ENCODE peak calls at places on chromosomes 5 and 9, in nine cellular contexts. One of them, this sample, is unnamed.

GRCh38 chr5:105840800-105841199 is 1829.9 kb downstream of the EFNA5 start:
- DNase-seq in left lung: no peak
- DNase-seq in AG04450: no peak
- DNase-seq in HCT116: no peak
- DNase-seq in mammary epithelial cell: no peak
- DNase-seq in foreskin keratinocyte: no peak
- DNase-seq in left ventricle myocardium inferior: no peak
- DNase-seq in IMR-90: no peak
- DNase-seq in Peyer's patch: no peak
- DNase-seq in this sample: no peak

GRCh38 chr5:62199792-62200716 is 106.0 kb upstream of the KIF2A start:
- DNase-seq in Peyer's patch: no peak
- DNase-seq in HCT116: no peak
- DNase-seq in left ventricle myocardium inferior: no peak
- DNase-seq in foreskin keratinocyte: no peak
- DNase-seq in IMR-90: no peak
- DNase-seq in mammary epithelial cell: no peak
- DNase-seq in AG04450: no peak
- DNase-seq in left lung: no peak
- DNase-seq in this sample: no peak

GRCh38 chr5:81800797-81801196 is 49.9 kb upstream of the SSBP2 start:
- DNase-seq in Peyer's patch: no peak
- DNase-seq in AG04450: no peak
- DNase-seq in mammary epithelial cell: no peak
- DNase-seq in left lung: no peak
- DNase-seq in left ventricle myocardium inferior: no peak
- DNase-seq in foreskin keratinocyte: no peak
- DNase-seq in HCT116: no peak
- DNase-seq in IMR-90: no peak
- DNase-seq in this sample: no peak

GRCh38 chr9:134637696-134638502 is 3.7 kb upstream of the COL5A1 start:
- DNase-seq in AG04450: no peak
- DNase-seq in Peyer's patch: no peak
- DNase-seq in left lung: peak
- DNase-seq in left ventricle myocardium inferior: no peak
- DNase-seq in HCT116: no peak
- DNase-seq in mammary epithelial cell: no peak
- DNase-seq in foreskin keratinocyte: no peak
- DNase-seq in IMR-90: no peak
- DNase-seq in this sample: no peak

GRCh38 chr9:111533099-111533785 is 8.3 kb downstream of the ZNF483 start:
- DNase-seq in mammary epithelial cell: no peak
- DNase-seq in Peyer's patch: no peak
- DNase-seq in IMR-90: peak
- DNase-seq in AG04450: no peak
- DNase-seq in left lung: no peak
- DNase-seq in foreskin keratinocyte: no peak
- DNase-seq in left ventricle myocardium inferior: no peak
- DNase-seq in HCT116: no peak
- DNase-seq in this sample: no peak

GRCh38 chr5:133675376-133676154 is 63.2 kb upstream of the FSTL4 start:
- DNase-seq in Peyer's patch: no peak
- DNase-seq in left ventricle myocardium inferior: no peak
- DNase-seq in HCT116: no peak
- DNase-seq in foreskin keratinocyte: no peak
- DNase-seq in left lung: no peak
- DNase-seq in AG04450: no peak
- DNase-seq in IMR-90: no peak
- DNase-seq in mammary epithelial cell: no peak
- DNase-seq in this sample: no peak

GRCh38 chr9:110255064-110255416 is 1.3 kb downstream of the TXN start:
- DNase-seq in HCT116: no peak
- DNase-seq in IMR-90: no peak
- DNase-seq in foreskin keratinocyte: no peak
- DNase-seq in Peyer's patch: no peak
- DNase-seq in AG04450: no peak
- DNase-seq in left lung: peak
- DNase-seq in mammary epithelial cell: no peak
- DNase-seq in left ventricle myocardium inferior: no peak
- DNase-seq in this sample: no peak

GRCh38 chr9:31089822-31090221 is 1294.6 kb upstream of the ACO1 start:
- DNase-seq in mammary epithelial cell: peak
- DNase-seq in foreskin keratinocyte: peak
- DNase-seq in HCT116: no peak
- DNase-seq in left ventricle myocardium inferior: no peak
- DNase-seq in AG04450: no peak
- DNase-seq in IMR-90: peak
- DNase-seq in left lung: no peak
- DNase-seq in Peyer's patch: no peak
- DNase-seq in this sample: no peak

GRCh38 chr9:113564804-113565237 is 101.3 kb downstream of the RGS3 start:
- DNase-seq in left lung: peak
- DNase-seq in HCT116: no peak
- DNase-seq in mammary epithelial cell: peak
- DNase-seq in AG04450: no peak
- DNase-seq in Peyer's patch: no peak
- DNase-seq in IMR-90: peak
- DNase-seq in left ventricle myocardium inferior: peak
- DNase-seq in foreskin keratinocyte: no peak
- DNase-seq in this sample: no peak

GRCh38 chr9:127570533-127571111 is 41.5 kb upstream of the STXBP1 start:
- DNase-seq in foreskin keratinocyte: no peak
- DNase-seq in HCT116: no peak
- DNase-seq in mammary epithelial cell: no peak
- DNase-seq in left ventricle myocardium inferior: no peak
- DNase-seq in IMR-90: no peak
- DNase-seq in AG04450: no peak
- DNase-seq in Peyer's patch: no peak
- DNase-seq in left lung: no peak
- DNase-seq in this sample: no peak

GRCh38 chr5:119318256-119318914 is 37.4 kb upstream of the TNFAIP8 start:
- DNase-seq in left lung: no peak
- DNase-seq in mammary epithelial cell: peak
- DNase-seq in Peyer's patch: peak
- DNase-seq in left ventricle myocardium inferior: no peak
- DNase-seq in IMR-90: no peak
- DNase-seq in AG04450: no peak
- DNase-seq in HCT116: no peak
- DNase-seq in foreskin keratinocyte: no peak
- DNase-seq in this sample: peak

GRCh38 chr5:146561711-146562110 is 45.7 kb upstream of the GPR151 start:
- DNase-seq in AG04450: no peak
- DNase-seq in IMR-90: no peak
- DNase-seq in HCT116: no peak
- DNase-seq in Peyer's patch: no peak
- DNase-seq in foreskin keratinocyte: no peak
- DNase-seq in mammary epithelial cell: no peak
- DNase-seq in left lung: no peak
- DNase-seq in left ventricle myocardium inferior: no peak
- DNase-seq in this sample: no peak

GRCh38 chr5:175627037-175627436 is 30.8 kb upstream of the HRH2 start:
- DNase-seq in mammary epithelial cell: no peak
- DNase-seq in IMR-90: no peak
- DNase-seq in foreskin keratinocyte: no peak
- DNase-seq in HCT116: no peak
- DNase-seq in Peyer's patch: no peak
- DNase-seq in left ventricle myocardium inferior: no peak
- DNase-seq in left lung: no peak
- DNase-seq in AG04450: no peak
- DNase-seq in this sample: no peak

GRCh38 chr9:13090588-13090987 is 188.9 kb downstream of the MPDZ start:
- DNase-seq in HCT116: no peak
- DNase-seq in left ventricle myocardium inferior: no peak
- DNase-seq in mammary epithelial cell: no peak
- DNase-seq in IMR-90: no peak
- DNase-seq in foreskin keratinocyte: no peak
- DNase-seq in left lung: no peak
- DNase-seq in AG04450: no peak
- DNase-seq in Peyer's patch: no peak
- DNase-seq in this sample: no peak

GRCh38 chr5:139402561-139403158 is 1.2 kb downstream of the SPATA24 start:
- DNase-seq in foreskin keratinocyte: no peak
- DNase-seq in left lung: no peak
- DNase-seq in HCT116: peak
- DNase-seq in Peyer's patch: no peak
- DNase-seq in mammary epithelial cell: peak
- DNase-seq in left ventricle myocardium inferior: no peak
- DNase-seq in IMR-90: no peak
- DNase-seq in AG04450: no peak
- DNase-seq in this sample: peak

GRCh38 chr5:153050496-153051179 is 439.8 kb upstream of the GRIA1 start:
- DNase-seq in left ventricle myocardium inferior: no peak
- DNase-seq in left lung: no peak
- DNase-seq in HCT116: no peak
- DNase-seq in foreskin keratinocyte: peak
- DNase-seq in Peyer's patch: no peak
- DNase-seq in mammary epithelial cell: peak
- DNase-seq in IMR-90: no peak
- DNase-seq in AG04450: no peak
- DNase-seq in this sample: no peak

GRCh38 chr5:10201223-10201868 is 48.3 kb downstream of the ATPSCKMT start:
- DNase-seq in left ventricle myocardium inferior: no peak
- DNase-seq in mammary epithelial cell: no peak
- DNase-seq in HCT116: no peak
- DNase-seq in Peyer's patch: no peak
- DNase-seq in AG04450: no peak
- DNase-seq in left lung: no peak
- DNase-seq in foreskin keratinocyte: no peak
- DNase-seq in IMR-90: peak
- DNase-seq in this sample: no peak

GRCh38 chr5:142006363-142007236 is 6.2 kb downstream of the GNPDA1 start:
- DNase-seq in left ventricle myocardium inferior: no peak
- DNase-seq in IMR-90: no peak
- DNase-seq in mammary epithelial cell: no peak
- DNase-seq in Peyer's patch: no peak
- DNase-seq in HCT116: no peak
- DNase-seq in AG04450: no peak
- DNase-seq in foreskin keratinocyte: no peak
- DNase-seq in left lung: no peak
- DNase-seq in this sample: no peak

GRCh38 chr5:54217826-54218503 is 92.4 kb downstream of the ARL15 start:
- DNase-seq in AG04450: peak
- DNase-seq in left ventricle myocardium inferior: no peak
- DNase-seq in IMR-90: peak
- DNase-seq in left lung: no peak
- DNase-seq in mammary epithelial cell: peak
- DNase-seq in HCT116: peak
- DNase-seq in foreskin keratinocyte: no peak
- DNase-seq in Peyer's patch: no peak
- DNase-seq in this sample: peak

GRCh38 chr9:124309665-124310064 is 51.9 kb downstream of the NEK6 start:
- DNase-seq in left lung: no peak
- DNase-seq in mammary epithelial cell: peak
- DNase-seq in IMR-90: peak
- DNase-seq in HCT116: peak
- DNase-seq in foreskin keratinocyte: peak
- DNase-seq in AG04450: peak
- DNase-seq in left ventricle myocardium inferior: no peak
- DNase-seq in Peyer's patch: no peak
- DNase-seq in this sample: peak

GRCh38 chr5:173970878-173971650 is 17.9 kb upstream of the C5orf47 start:
- DNase-seq in mammary epithelial cell: no peak
- DNase-seq in foreskin keratinocyte: no peak
- DNase-seq in AG04450: no peak
- DNase-seq in HCT116: no peak
- DNase-seq in IMR-90: no peak
- DNase-seq in Peyer's patch: no peak
- DNase-seq in left ventricle myocardium inferior: no peak
- DNase-seq in left lung: no peak
- DNase-seq in this sample: peak
- H3K27ac ChIP-seq in mammary epithelial cell: no peak
- H3K27ac ChIP-seq in foreskin keratinocyte: no peak
- H3K27ac ChIP-seq in AG04450: no peak
- H3K27ac ChIP-seq in HCT116: no peak
- H3K27ac ChIP-seq in IMR-90: no peak
- H3K27ac ChIP-seq in Peyer's patch: no peak
- H3K27ac ChIP-seq in left ventricle myocardium inferior: peak
- H3K27ac ChIP-seq in left lung: no peak
- H3K27ac ChIP-seq in this sample: peak

GRCh38 chr5:177350776-177351391 is 584 bp downstream of the LMAN2 start:
- DNase-seq in Peyer's patch: no peak
- DNase-seq in AG04450: no peak
- DNase-seq in IMR-90: no peak
- DNase-seq in HCT116: no peak
- DNase-seq in left ventricle myocardium inferior: no peak
- DNase-seq in foreskin keratinocyte: no peak
- DNase-seq in mammary epithelial cell: no peak
- DNase-seq in left lung: no peak
- DNase-seq in this sample: no peak
- H3K27ac ChIP-seq in Peyer's patch: peak
- H3K27ac ChIP-seq in AG04450: peak
- H3K27ac ChIP-seq in IMR-90: peak
- H3K27ac ChIP-seq in HCT116: peak
- H3K27ac ChIP-seq in left ventricle myocardium inferior: peak
- H3K27ac ChIP-seq in foreskin keratinocyte: peak
- H3K27ac ChIP-seq in mammary epithelial cell: peak
- H3K27ac ChIP-seq in left lung: peak
- H3K27ac ChIP-seq in this sample: peak

DNA sequence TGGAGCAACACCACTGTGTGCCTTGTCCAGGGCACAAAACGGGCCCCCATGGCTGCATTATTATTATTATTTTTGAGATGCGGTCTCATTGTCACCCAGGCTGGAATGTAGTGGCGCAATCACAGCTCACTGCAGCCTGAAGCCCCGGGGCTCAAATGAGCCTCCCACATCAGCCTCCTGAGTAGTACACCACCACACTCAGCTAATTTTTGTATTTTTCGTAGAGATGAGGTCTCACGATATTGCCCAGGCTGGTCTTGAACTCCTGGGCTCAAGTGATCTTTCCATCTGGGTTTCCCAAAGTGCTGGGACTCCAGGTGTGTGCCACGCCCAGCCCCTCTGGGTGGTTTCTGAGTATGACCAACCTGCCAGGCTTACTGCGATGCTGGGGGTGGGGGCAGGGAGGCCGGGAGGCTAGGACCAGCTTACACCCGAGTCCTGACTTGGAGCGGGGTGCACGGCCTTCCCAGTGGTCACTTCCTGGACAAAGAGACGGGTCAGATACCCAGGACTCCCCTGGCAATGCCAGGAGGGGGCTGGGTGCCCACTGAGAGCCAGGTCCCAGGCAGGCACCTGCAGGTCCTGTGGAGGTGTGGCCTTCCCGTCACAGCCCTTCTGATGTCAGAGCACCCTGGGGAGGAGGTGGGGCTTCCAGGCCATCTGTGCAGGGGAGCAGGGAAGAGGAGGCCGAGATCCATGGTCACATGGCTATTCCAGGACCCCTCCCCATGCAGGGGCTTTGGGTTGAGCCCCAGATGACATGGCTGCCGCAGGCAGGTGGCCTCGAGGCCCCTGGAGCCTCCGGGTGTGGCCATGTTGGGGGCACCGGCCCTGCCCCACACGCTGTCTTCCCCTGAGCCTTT is 8.3 kb upstream of the NRARP start:
- DNase-seq in left ventricle myocardium inferior: peak
- DNase-seq in Peyer's patch: no peak
- DNase-seq in IMR-90: no peak
- DNase-seq in AG04450: no peak
- DNase-seq in mammary epithelial cell: peak
- DNase-seq in foreskin keratinocyte: no peak
- DNase-seq in left lung: no peak
- DNase-seq in HCT116: no peak
- DNase-seq in this sample: no peak
- H3K27ac ChIP-seq in left ventricle myocardium inferior: no peak
- H3K27ac ChIP-seq in Peyer's patch: no peak
- H3K27ac ChIP-seq in IMR-90: no peak
- H3K27ac ChIP-seq in AG04450: no peak
- H3K27ac ChIP-seq in mammary epithelial cell: peak
- H3K27ac ChIP-seq in foreskin keratinocyte: peak
- H3K27ac ChIP-seq in left lung: no peak
- H3K27ac ChIP-seq in HCT116: peak
- H3K27ac ChIP-seq in this sample: no peak

GRCh38 chr5:150461231-150461630 is 11.7 kb upstream of the RPS14 start:
- DNase-seq in foreskin keratinocyte: no peak
- DNase-seq in AG04450: no peak
- DNase-seq in mammary epithelial cell: no peak
- DNase-seq in HCT116: no peak
- DNase-seq in IMR-90: no peak
- DNase-seq in left lung: no peak
- DNase-seq in left ventricle myocardium inferior: no peak
- DNase-seq in Peyer's patch: peak
- DNase-seq in this sample: no peak
- H3K27ac ChIP-seq in foreskin keratinocyte: no peak
- H3K27ac ChIP-seq in AG04450: no peak
- H3K27ac ChIP-seq in mammary epithelial cell: no peak
- H3K27ac ChIP-seq in HCT116: no peak
- H3K27ac ChIP-seq in IMR-90: no peak
- H3K27ac ChIP-seq in left lung: peak
- H3K27ac ChIP-seq in left ventricle myocardium inferior: no peak
- H3K27ac ChIP-seq in Peyer's patch: peak
- H3K27ac ChIP-seq in this sample: no peak